ENCODE peak calls at places on chromosomes 5 and 9, in five cellular contexts. One of them, this sample, is unnamed.

GRCh38 chr5:169547508-169547907 is 36.1 kb upstream of the SPDL1 start:
- DNase-seq in uterus: no peak
- DNase-seq in cardiac muscle cell: peak; percentile 29
- DNase-seq in PC-9: no peak
- DNase-seq in mesendoderm: peak; percentile 28
- DNase-seq in this sample: no peak

GRCh38 chr9:97564291-97565175 is 63.1 kb downstream of the TMOD1 start:
- DNase-seq in PC-9: peak; percentile 70
- DNase-seq in uterus: peak; percentile 82
- DNase-seq in cardiac muscle cell: no peak
- DNase-seq in mesendoderm: no peak
- DNase-seq in this sample: no peak

GRCh38 chr5:144886668-144887067 is 716.0 kb downstream of the KCTD16 start:
- DNase-seq in PC-9: no peak
- DNase-seq in mesendoderm: no peak
- DNase-seq in cardiac muscle cell: no peak
- DNase-seq in uterus: no peak
- DNase-seq in this sample: no peak

GRCh38 chr5:9057406-9058000 is 488.4 kb downstream of the SEMA5A start:
- DNase-seq in PC-9: no peak
- DNase-seq in cardiac muscle cell: no peak
- DNase-seq in uterus: no peak
- DNase-seq in mesendoderm: no peak
- DNase-seq in this sample: no peak

GRCh38 chr5:146878471-146879172 is at the start of gene PPP2R2B:
- DNase-seq in uterus: no peak
- DNase-seq in PC-9: no peak
- DNase-seq in mesendoderm: peak; percentile 78
- DNase-seq in cardiac muscle cell: peak; percentile 62
- DNase-seq in this sample: peak; percentile 62

GRCh38 chr9:95780121-95780520 is 95.4 kb upstream of the ERCC6L2 start:
- DNase-seq in uterus: no peak
- DNase-seq in mesendoderm: no peak
- DNase-seq in cardiac muscle cell: no peak
- DNase-seq in PC-9: no peak
- DNase-seq in this sample: no peak

GRCh38 chr9:113616716-113617496 is 153.4 kb downstream of the RGS3 start:
- DNase-seq in mesendoderm: no peak
- DNase-seq in cardiac muscle cell: no peak
- DNase-seq in PC-9: no peak
- DNase-seq in uterus: no peak
- DNase-seq in this sample: no peak

GRCh38 chr9:98020471-98021145 is 35.9 kb upstream of the NANS start:
- DNase-seq in uterus: no peak
- DNase-seq in mesendoderm: no peak
- DNase-seq in PC-9: no peak
- DNase-seq in cardiac muscle cell: no peak
- DNase-seq in this sample: no peak

GRCh38 chr9:91423785-91424402 is at the start of gene NFIL3:
- DNase-seq in cardiac muscle cell: peak; percentile 93
- DNase-seq in uterus: peak; percentile 76
- DNase-seq in PC-9: peak; percentile 82
- DNase-seq in mesendoderm: peak; percentile 79
- DNase-seq in this sample: peak; percentile 67

GRCh38 chr5:68253612-68254341 is 38.2 kb downstream of the PIK3R1 start:
- DNase-seq in uterus: no peak
- DNase-seq in cardiac muscle cell: no peak
- DNase-seq in PC-9: no peak
- DNase-seq in mesendoderm: no peak
- DNase-seq in this sample: no peak

GRCh38 chr5:120873083-120873482 is 409.0 kb downstream of the PRR16 start:
- DNase-seq in uterus: no peak
- DNase-seq in mesendoderm: no peak
- DNase-seq in PC-9: no peak
- DNase-seq in cardiac muscle cell: peak; percentile 11
- DNase-seq in this sample: no peak

GRCh38 chr5:173329370-173330150 is 1.3 kb upstream of the STC2 start:
- DNase-seq in cardiac muscle cell: peak; percentile 80
- DNase-seq in uterus: no peak
- DNase-seq in PC-9: peak; percentile 78
- DNase-seq in mesendoderm: peak; percentile 89
- DNase-seq in this sample: peak; percentile 96

GRCh38 chr9:5466776-5467175 is 16.4 kb downstream of the CD274 start:
- DNase-seq in mesendoderm: no peak
- DNase-seq in cardiac muscle cell: no peak
- DNase-seq in PC-9: no peak
- DNase-seq in uterus: no peak
- DNase-seq in this sample: no peak

GRCh38 chr9:134434896-134435506 is 108.7 kb downstream of the RXRA start:
- DNase-seq in mesendoderm: no peak
- DNase-seq in cardiac muscle cell: peak; percentile 54
- DNase-seq in PC-9: peak; percentile 74
- DNase-seq in uterus: peak; percentile 98
- DNase-seq in this sample: peak; percentile 46

GRCh38 chr9:110146371-110146770 is 61.6 kb downstream of the C9orf152 start:
- DNase-seq in uterus: no peak
- DNase-seq in mesendoderm: no peak
- DNase-seq in PC-9: no peak
- DNase-seq in cardiac muscle cell: no peak
- DNase-seq in this sample: no peak

GRCh38 chr9:127368852-127369402 is 28.0 kb upstream of the SLC2A8 start:
- DNase-seq in uterus: no peak
- DNase-seq in mesendoderm: no peak
- DNase-seq in cardiac muscle cell: no peak
- DNase-seq in PC-9: no peak
- DNase-seq in this sample: peak; percentile 4

GRCh38 chr5:92594031-92594430 is 987.0 kb downstream of the NR2F1-AS1 start:
- DNase-seq in uterus: no peak
- DNase-seq in PC-9: no peak
- DNase-seq in mesendoderm: no peak
- DNase-seq in cardiac muscle cell: no peak
- DNase-seq in this sample: no peak

GRCh38 chr9:112640311-112640710 is 77.6 kb downstream of the INIP start:
- DNase-seq in PC-9: no peak
- DNase-seq in uterus: no peak
- DNase-seq in cardiac muscle cell: no peak
- DNase-seq in mesendoderm: no peak
- DNase-seq in this sample: no peak

DNA sequence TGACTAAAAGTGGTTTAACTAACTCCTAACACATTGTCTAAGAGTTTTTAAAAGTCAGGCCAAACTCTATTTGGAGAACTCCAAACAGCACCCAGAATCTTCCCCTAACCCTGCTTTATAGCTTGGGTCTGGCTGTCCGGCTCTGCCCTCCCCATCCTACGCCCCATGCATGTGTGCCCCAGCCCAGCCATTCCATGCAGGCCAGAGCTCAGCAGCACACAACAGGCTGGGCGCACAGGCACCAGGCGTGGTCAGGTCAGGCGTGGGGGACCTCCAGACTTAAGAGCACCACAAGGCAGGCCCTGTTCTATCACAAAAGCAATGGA is 31.1 kb downstream of the SHB start:
- DNase-seq in mesendoderm: no peak
- DNase-seq in PC-9: no peak
- DNase-seq in cardiac muscle cell: no peak
- DNase-seq in uterus: no peak
- DNase-seq in this sample: no peak
- H3K4me1 ChIP-seq in mesendoderm: peaks cover 13% of the 10 kb centered on the region
- H3K4me1 ChIP-seq in PC-9: peaks cover 97% of the 10 kb centered on the region
- H3K4me1 ChIP-seq in cardiac muscle cell: peaks cover 44% of the 10 kb centered on the region
- H3K4me1 ChIP-seq in uterus: no peaks in the 10 kb centered on the region
- H3K4me1 ChIP-seq in this sample: peaks cover 29% of the 10 kb centered on the region

DNA sequence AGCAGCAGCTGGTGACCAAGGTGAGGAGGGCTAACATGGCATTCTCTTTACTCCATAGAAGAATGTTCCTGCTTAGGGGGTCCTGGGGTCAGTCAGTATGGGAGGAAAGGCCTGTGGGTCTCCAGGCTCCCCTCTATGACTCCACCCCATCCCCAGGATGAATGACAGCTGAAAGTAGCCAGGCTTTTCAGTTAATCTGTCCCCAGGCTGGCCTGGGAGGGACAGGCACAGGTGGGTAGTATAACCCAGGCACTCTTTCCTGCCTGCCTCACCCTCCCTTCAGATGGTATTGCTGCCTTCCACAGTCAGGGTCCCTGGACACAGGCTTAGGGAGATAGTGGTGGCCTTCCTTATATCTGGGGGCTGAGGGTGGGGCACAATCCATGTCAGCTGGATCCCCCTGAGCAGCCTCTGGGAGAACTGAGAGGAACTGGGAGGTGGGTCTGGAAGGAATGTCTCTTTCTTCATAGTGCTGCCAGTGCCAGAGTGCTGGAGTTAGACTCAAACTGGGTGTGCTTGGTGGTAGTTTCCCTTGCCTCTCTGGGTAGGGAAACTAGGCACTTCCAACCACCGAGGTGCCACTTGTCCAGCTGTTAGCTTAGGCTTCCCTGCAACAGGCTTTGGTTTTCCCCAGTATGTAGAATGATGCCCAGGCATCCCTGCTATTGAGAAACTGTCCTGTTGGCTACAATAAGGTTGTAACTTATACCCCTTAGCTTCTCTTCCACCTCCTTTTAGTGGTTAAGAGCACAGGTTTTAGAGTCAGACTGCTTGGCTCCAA is 27.8 kb downstream of the LARP1 start:
- DNase-seq in PC-9: no peak
- DNase-seq in mesendoderm: no peak
- DNase-seq in cardiac muscle cell: peak; percentile 49
- DNase-seq in uterus: no peak
- DNase-seq in this sample: no peak
- H3K4me3 ChIP-seq in PC-9: no peak overlapping the region
- H3K4me3 ChIP-seq in mesendoderm: no peak overlapping the region
- H3K4me3 ChIP-seq in cardiac muscle cell: no peak overlapping the region
- H3K4me3 ChIP-seq in uterus: no peak overlapping the region
- H3K4me3 ChIP-seq in this sample: no peak overlapping the region

GRCh38 chr5:177491983-177492746 is 5.2 kb downstream of the PDLIM7 start:
- DNase-seq in mesendoderm: no peak
- DNase-seq in PC-9: no peak
- DNase-seq in uterus: no peak
- DNase-seq in cardiac muscle cell: no peak
- DNase-seq in this sample: no peak
- H3K4me1 ChIP-seq in mesendoderm: peaks cover 11% of the 10 kb centered on the region
- H3K4me1 ChIP-seq in PC-9: peaks cover 35% of the 10 kb centered on the region
- H3K4me1 ChIP-seq in uterus: peaks cover 38% of the 10 kb centered on the region
- H3K4me1 ChIP-seq in cardiac muscle cell: peaks cover 26% of the 10 kb centered on the region
- H3K4me1 ChIP-seq in this sample: peaks cover 24% of the 10 kb centered on the region

DNA sequence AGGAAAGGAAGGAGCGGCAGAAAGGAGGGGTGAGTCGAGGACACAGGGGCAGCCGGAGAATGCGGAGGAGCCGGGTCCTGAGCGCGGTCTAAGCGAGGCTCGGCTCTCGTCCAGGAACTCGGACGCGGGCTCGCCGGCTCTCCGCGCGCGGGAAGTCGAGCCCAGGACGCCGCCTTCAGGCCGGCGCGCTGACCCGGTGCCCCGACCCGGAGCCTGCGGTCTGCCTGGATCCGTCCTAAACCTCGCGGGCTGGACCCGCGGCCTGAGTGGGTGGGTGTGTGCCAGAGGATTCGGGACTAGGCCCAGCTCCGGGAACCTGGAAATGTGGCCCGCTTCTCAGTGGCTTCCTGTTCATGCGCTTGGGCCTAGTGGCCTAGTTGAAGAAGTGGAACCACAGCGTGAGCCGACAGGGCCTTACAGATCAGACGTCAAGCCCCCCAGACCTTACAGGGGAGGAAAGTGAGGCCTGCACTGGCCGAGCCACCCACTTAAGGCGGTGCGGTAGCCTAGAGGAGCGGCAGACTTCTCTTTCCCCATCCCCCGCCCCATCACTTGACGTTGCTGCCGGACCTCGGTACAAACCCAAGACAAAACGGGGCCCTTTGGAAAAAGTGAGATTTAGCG is 1.2 kb downstream of the CDKN2B-AS1 start:
- DNase-seq in cardiac muscle cell: peak; percentile 43
- DNase-seq in uterus: no peak
- DNase-seq in PC-9: peak; percentile 42
- DNase-seq in mesendoderm: peak; percentile 64
- DNase-seq in this sample: peak; percentile 41
- H3K4me3 ChIP-seq in cardiac muscle cell: peak overlapping the region; percentile 40
- H3K4me3 ChIP-seq in uterus: peak overlapping the region; percentile 54
- H3K4me3 ChIP-seq in PC-9: peak overlapping the region; percentile 98
- H3K4me3 ChIP-seq in mesendoderm: peak overlapping the region; percentile 50
- H3K4me3 ChIP-seq in this sample: peak overlapping the region; percentile 60

GRCh38 chr5:19577882-19578281 is 410.1 kb downstream of the CDH18 start:
- DNase-seq in mesendoderm: peak; percentile 48
- DNase-seq in PC-9: no peak
- DNase-seq in uterus: no peak
- DNase-seq in cardiac muscle cell: no peak
- DNase-seq in this sample: no peak
- H3K4me1 ChIP-seq in mesendoderm: no peaks in the 10 kb centered on the region
- H3K4me1 ChIP-seq in PC-9: no peaks in the 10 kb centered on the region
- H3K4me1 ChIP-seq in uterus: no peaks in the 10 kb centered on the region
- H3K4me1 ChIP-seq in cardiac muscle cell: no peaks in the 10 kb centered on the region
- H3K4me1 ChIP-seq in this sample: no peaks in the 10 kb centered on the region

DNA sequence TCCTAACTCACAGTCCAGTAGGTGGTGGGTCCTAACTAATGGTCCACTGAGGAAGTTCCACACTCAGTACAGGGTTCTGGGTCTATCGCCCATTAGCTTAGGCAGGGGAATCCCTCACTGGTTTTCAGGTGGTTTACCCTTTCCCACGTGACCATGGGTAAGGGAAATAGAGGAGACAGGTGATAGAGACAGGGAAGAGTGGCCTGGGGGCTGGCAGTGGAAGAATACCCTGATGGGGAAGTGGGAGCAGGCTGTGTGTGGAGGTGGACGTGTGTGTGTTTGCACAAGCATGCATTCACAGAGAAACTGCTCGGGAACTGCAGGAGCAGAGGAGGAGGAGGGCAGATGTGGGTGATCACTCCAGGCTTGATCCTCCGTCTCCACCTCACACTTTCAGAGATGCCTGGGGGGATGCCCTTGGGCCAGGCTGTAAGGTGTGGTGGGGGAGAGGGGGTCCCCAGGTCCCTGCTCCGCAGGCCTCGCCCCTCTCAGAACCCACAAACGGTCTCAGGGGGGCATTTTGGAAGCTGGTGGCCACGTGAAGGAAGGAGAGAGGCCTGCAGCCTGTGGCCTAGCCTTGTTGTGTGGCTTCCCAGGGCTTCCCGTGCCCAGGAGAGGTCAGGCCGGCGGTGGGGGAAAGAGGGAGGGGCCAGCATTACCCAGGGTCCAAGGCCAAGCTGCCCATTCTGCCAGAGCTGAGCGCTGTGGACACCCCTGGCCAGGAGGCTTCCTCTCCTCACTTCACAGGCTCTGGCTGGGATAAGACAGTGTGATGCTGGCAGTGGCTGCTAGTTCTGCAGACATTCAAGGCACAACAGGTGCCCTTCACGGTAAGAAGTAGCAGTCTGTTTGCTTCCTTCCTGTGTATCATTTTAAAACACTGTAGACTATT is 80.0 kb downstream of the OTULIN start:
- DNase-seq in PC-9: no peak
- DNase-seq in cardiac muscle cell: no peak
- DNase-seq in uterus: no peak
- DNase-seq in mesendoderm: no peak
- DNase-seq in this sample: no peak
- H3K4me3 ChIP-seq in PC-9: no peak overlapping the region
- H3K4me3 ChIP-seq in cardiac muscle cell: no peak overlapping the region
- H3K4me3 ChIP-seq in uterus: no peak overlapping the region
- H3K4me3 ChIP-seq in mesendoderm: no peak overlapping the region
- H3K4me3 ChIP-seq in this sample: no peak overlapping the region

DNA sequence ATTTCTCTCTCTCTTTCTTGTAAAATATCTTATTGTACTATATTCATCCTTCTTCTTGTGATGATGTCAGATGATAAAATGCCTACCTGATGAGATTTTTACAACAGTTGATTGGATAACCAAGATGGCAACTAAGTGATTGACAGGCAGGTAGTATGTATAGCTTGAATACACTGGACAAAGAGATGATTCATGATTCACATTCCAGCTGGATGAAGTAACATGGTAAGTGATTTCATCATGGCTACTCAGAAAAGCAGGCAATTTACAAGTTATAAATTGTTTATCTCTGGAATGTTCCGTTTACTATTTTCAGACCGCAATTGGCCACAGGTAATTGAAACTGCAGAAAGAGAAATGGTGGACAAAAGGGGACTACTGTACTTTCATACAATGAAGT is 1471.7 kb upstream of the C9orf72 start:
- DNase-seq in cardiac muscle cell: no peak
- DNase-seq in uterus: no peak
- DNase-seq in mesendoderm: peak; percentile 5
- DNase-seq in PC-9: no peak
- DNase-seq in this sample: peak; percentile 0
- H3K4me1 ChIP-seq in cardiac muscle cell: no peaks in the 10 kb centered on the region
- H3K4me1 ChIP-seq in uterus: no peaks in the 10 kb centered on the region
- H3K4me1 ChIP-seq in mesendoderm: no peaks in the 10 kb centered on the region
- H3K4me1 ChIP-seq in PC-9: no peaks in the 10 kb centered on the region
- H3K4me1 ChIP-seq in this sample: no peaks in the 10 kb centered on the region